ENCODE peak calls at places on chromosomes 12 and 14, in six cellular contexts. Q is uterus; T is ELR; N is left cardiac atrium; E is HFFc6; X is CD4-positive, CD25-positive, alpha-beta regulatory T cell. O is an unnamed sample.

GRCh38 chr14:95185452-95186392 is 28.4 kb upstream of the DICER1 start:
- DNase-seq in Q (peak), T (peak), N (peak), E (no peak), X (no peak), O (no peak)

GRCh38 chr12:11595080-11595479 is 54.4 kb upstream of the ETV6 start:
- DNase-seq in Q (no peak), T (no peak), N (no peak), E (no peak), X (no peak), O (no peak)

GRCh38 chr12:85575115-85576096 is 260.8 kb downstream of the RASSF9 start:
- DNase-seq in Q (peak), T (peak), N (peak), E (peak), X (no peak), O (no peak)

GRCh38 chr12:43836455-43836989 is 641 bp downstream of the TMEM117 start:
- DNase-seq in Q (peak), T (peak), N (no peak), E (peak), X (no peak), O (no peak)

GRCh38 chr12:32139064-32139421 is 32.4 kb downstream of the BICD1 start:
- DNase-seq in Q (no peak), T (peak), N (no peak), E (no peak), X (no peak), O (no peak)

GRCh38 chr12:69880566-69880965 is 55.5 kb downstream of the MYRFL start:
- DNase-seq in Q (no peak), T (peak), N (no peak), E (peak), X (no peak), O (no peak)

GRCh38 chr14:55749201-55749812 is 169.3 kb downstream of the KTN1 start:
- DNase-seq in Q (no peak), T (no peak), N (no peak), E (no peak), X (no peak), O (no peak)

GRCh38 chr14:102775855-102776760 is 1.1 kb upstream of the TRAF3 start:
- DNase-seq in Q (peak), T (peak), N (peak), E (peak), X (no peak), O (no peak)

GRCh38 chr12:123512838-123513665 is 20.5 kb downstream of the RILPL1 start:
- DNase-seq in Q (no peak), T (peak), N (no peak), E (no peak), X (no peak), O (no peak)

O was measured in breast epithelium.